ENCODE peak calls at places on chromosomes 13 and 19, in four cellular contexts. C is cardiac muscle cell; J is psoas muscle; Y is stimulated activated CD4-positive, alpha-beta T cell treated with anti-CD3 and anti-CD28 coated beads, Interleukin-2, amount 100 ng/mL, for 24 hours. F is an unnamed sample.

GRCh38 chr13:31887311-31887710 is 144.3 kb upstream of the FRY start:
- DNase-seq in J (no peak), C (peak; percentile 90), Y (no peak), F (no peak)

GRCh38 chr19:1027953-1028902 is 1.8 kb downstream of the CNN2 start:
- DNase-seq in J (peak; percentile 78), C (peak; percentile 98), Y (peak; percentile 62), F (peak; percentile 96)

GRCh38 chr13:99883805-99884204 is 87.8 kb downstream of the ZIC5 start:
- DNase-seq in Y (no peak), C (no peak), J (no peak), F (no peak)

GRCh38 chr19:1244693-1245451 is 3.3 kb downstream of the ATP5F1D start:
- DNase-seq in C (no peak), J (peak; percentile 93), Y (no peak), F (no peak)

GRCh38 chr13:108361769-108362168 is 92.3 kb downstream of the TNFSF13B start:
- DNase-seq in C (no peak), Y (no peak), J (no peak), F (peak; percentile 64)

GRCh38 chr13:34993470-34993869 is 51.4 kb downstream of the NBEA start:
- DNase-seq in J (no peak), C (peak; percentile 36), Y (no peak), F (no peak)

GRCh38 chr19:14149509-14149994 is 13.2 kb upstream of the ASF1B start:
- DNase-seq in J (peak; percentile 80), Y (peak; percentile 54), C (peak; percentile 82), F (no peak)

GRCh38 chr19:16328824-16329482 is 4.3 kb downstream of the KLF2 start:
- DNase-seq in Y (no peak), C (no peak), J (no peak), F (no peak)

GRCh38 chr19:2048959-2049740 is 1.9 kb downstream of the MKNK2 start:
- DNase-seq in C (no peak), J (peak; percentile 72), Y (no peak), F (no peak)

GRCh38 chr19:6417713-6418561 is 6.7 kb downstream of the KHSRP start:
- DNase-seq in Y (no peak), J (peak; percentile 70), C (peak; percentile 37), F (no peak)

GRCh38 chr13:38582133-38582532 is 104.7 kb upstream of the FREM2 start:
- DNase-seq in Y (no peak), C (peak; percentile 51), J (no peak), F (peak; percentile 74)

F was measured in SJCRH30.